ENCODE peak calls at places on chromosomes 16 and 17, in four cellular contexts. C, X, O and T are unnamed samples.

GRCh38 chr17:35052240-35052608 is 11.3 kb downstream of the RFFL start:
- DNase-seq in C (no peak), X (no peak), O (peak), T (no peak)

GRCh38 chr17:62676952-62677596 is 49.6 kb downstream of the MRC2 start:
- DNase-seq in C (no peak), X (no peak), O (no peak), T (no peak)

GRCh38 chr17:49739662-49740271 is 24.2 kb downstream of the FAM117A start:
- DNase-seq in C (peak), X (peak), O (peak), T (peak)

GRCh38 chr16:81073560-81074330 is 3.3 kb downstream of the C16orf46 start:
- DNase-seq in C (no peak), X (no peak), O (no peak), T (no peak)

GRCh38 chr17:77300016-77300686 is 159.4 kb downstream of the SEC14L1 start:
- DNase-seq in C (no peak), X (no peak), O (no peak), T (no peak)

GRCh38 chr17:77437017-77437416 is 296.2 kb downstream of the SEC14L1 start:
- DNase-seq in C (peak), X (no peak), O (no peak), T (no peak)

GRCh38 chr17:56786989-56787482 is 46.7 kb downstream of the C17orf67 start:
- DNase-seq in C (no peak), X (no peak), O (peak), T (no peak)

GRCh38 chr17:6480325-6480675 is 36.0 kb downstream of the PIMREG start:
- DNase-seq in C (no peak), X (no peak), O (no peak), T (no peak)

GRCh38 chr16:11255737-11256656 is at the start of gene SOCS1:
- DNase-seq in C (peak), X (peak), O (peak), T (peak)

GRCh38 chr16:80824623-80825364 is 20.4 kb upstream of the CDYL2 start:
- DNase-seq in C (no peak), X (no peak), O (peak), T (peak)

GRCh38 chr16:27595993-27596392 is 46.0 kb downstream of the KATNIP start:
- DNase-seq in C (no peak), X (no peak), O (no peak), T (no peak)

GRCh38 chr17:63601439-63602371 is 1.0 kb downstream of the TACO1 start:
- DNase-seq in C (no peak), X (no peak), O (no peak), T (no peak)

GRCh38 chr16:78264642-78265041 is 165.2 kb downstream of the WWOX start:
- DNase-seq in C (no peak), X (no peak), O (no peak), T (no peak)

GRCh38 chr16:68664297-68664696 is 19.2 kb downstream of the CDH3 start:
- DNase-seq in C (no peak), X (no peak), O (no peak), T (no peak)

GRCh38 chr17:19538095-19539039 is 4.7 kb downstream of the SLC47A1 start:
- DNase-seq in C (peak), X (no peak), O (no peak), T (no peak)